ENCODE peak calls at places on chromosomes 2 and 18, in eight cellular contexts. One of them, this sample, is unnamed.

GRCh38 chr2:174681983-174682577 is 82.2 kb downstream of the CHRNA1 start:
- DNase-seq in endothelial cell of umbilical vein: peak; percentile 55
- DNase-seq in Peyer's patch: peak; percentile 62
- DNase-seq in mucosa of descending colon: peak; percentile 61
- DNase-seq in uterus: peak; percentile 42
- DNase-seq in GM23248: peak; percentile 76
- DNase-seq in right lobe of liver: peak; percentile 68
- DNase-seq in ovary: peak; percentile 40
- DNase-seq in this sample: peak; percentile 86

GRCh38 chr18:76621184-76621583 is 126.1 kb upstream of the ZNF516 start:
- DNase-seq in uterus: peak; percentile 54
- DNase-seq in Peyer's patch: no peak
- DNase-seq in mucosa of descending colon: no peak
- DNase-seq in endothelial cell of umbilical vein: no peak
- DNase-seq in right lobe of liver: no peak
- DNase-seq in ovary: no peak
- DNase-seq in GM23248: peak; percentile 66
- DNase-seq in this sample: no peak

GRCh38 chr2:130263606-130264005 is 65.4 kb upstream of the TUBA3E start:
- DNase-seq in Peyer's patch: no peak
- DNase-seq in ovary: no peak
- DNase-seq in GM23248: no peak
- DNase-seq in mucosa of descending colon: no peak
- DNase-seq in endothelial cell of umbilical vein: no peak
- DNase-seq in uterus: no peak
- DNase-seq in right lobe of liver: peak; percentile 45
- DNase-seq in this sample: peak; percentile 28

GRCh38 chr2:239211391-239212094 is 189.3 kb downstream of the HDAC4 start:
- DNase-seq in uterus: no peak
- DNase-seq in ovary: no peak
- DNase-seq in GM23248: peak; percentile 11
- DNase-seq in endothelial cell of umbilical vein: no peak
- DNase-seq in right lobe of liver: no peak
- DNase-seq in mucosa of descending colon: no peak
- DNase-seq in Peyer's patch: no peak
- DNase-seq in this sample: no peak

GRCh38 chr18:32907656-32908441 is 135.0 kb upstream of the KLHL14 start:
- DNase-seq in mucosa of descending colon: no peak
- DNase-seq in Peyer's patch: no peak
- DNase-seq in right lobe of liver: no peak
- DNase-seq in GM23248: no peak
- DNase-seq in endothelial cell of umbilical vein: no peak
- DNase-seq in uterus: no peak
- DNase-seq in ovary: no peak
- DNase-seq in this sample: no peak

GRCh38 chr2:46481541-46482193 is 2.3 kb downstream of the TMEM247 start:
- DNase-seq in ovary: no peak
- DNase-seq in mucosa of descending colon: no peak
- DNase-seq in GM23248: peak; percentile 81
- DNase-seq in endothelial cell of umbilical vein: peak; percentile 91
- DNase-seq in right lobe of liver: no peak
- DNase-seq in uterus: no peak
- DNase-seq in Peyer's patch: no peak
- DNase-seq in this sample: no peak

GRCh38 chr2:168912466-168913170 is 11.5 kb downstream of the G6PC2 start:
- DNase-seq in right lobe of liver: peak; percentile 71
- DNase-seq in endothelial cell of umbilical vein: peak; percentile 22
- DNase-seq in ovary: peak; percentile 27
- DNase-seq in Peyer's patch: no peak
- DNase-seq in GM23248: peak; percentile 56
- DNase-seq in uterus: no peak
- DNase-seq in mucosa of descending colon: peak; percentile 34
- DNase-seq in this sample: peak; percentile 70

GRCh38 chr2:178404380-178404767 is 46.6 kb downstream of the PRKRA start:
- DNase-seq in right lobe of liver: no peak
- DNase-seq in Peyer's patch: no peak
- DNase-seq in ovary: no peak
- DNase-seq in endothelial cell of umbilical vein: peak; percentile 92
- DNase-seq in uterus: no peak
- DNase-seq in GM23248: peak; percentile 86
- DNase-seq in mucosa of descending colon: peak; percentile 40
- DNase-seq in this sample: no peak

GRCh38 chr2:17976871-17977746 is 98.6 kb downstream of the KCNS3 start:
- DNase-seq in endothelial cell of umbilical vein: no peak
- DNase-seq in right lobe of liver: no peak
- DNase-seq in mucosa of descending colon: no peak
- DNase-seq in ovary: no peak
- DNase-seq in uterus: peak; percentile 31
- DNase-seq in Peyer's patch: no peak
- DNase-seq in GM23248: peak; percentile 97
- DNase-seq in this sample: no peak

GRCh38 chr2:14628906-14629305 is 3.6 kb upstream of the LRATD1 start:
- DNase-seq in mucosa of descending colon: peak; percentile 70
- DNase-seq in ovary: no peak
- DNase-seq in uterus: no peak
- DNase-seq in Peyer's patch: peak; percentile 83
- DNase-seq in GM23248: no peak
- DNase-seq in endothelial cell of umbilical vein: no peak
- DNase-seq in right lobe of liver: no peak
- DNase-seq in this sample: no peak

GRCh38 chr2:207504513-207505171 is 25.1 kb upstream of the CREB1 start:
- DNase-seq in uterus: peak; percentile 19
- DNase-seq in right lobe of liver: no peak
- DNase-seq in ovary: no peak
- DNase-seq in endothelial cell of umbilical vein: no peak
- DNase-seq in mucosa of descending colon: no peak
- DNase-seq in GM23248: peak; percentile 78
- DNase-seq in Peyer's patch: no peak
- DNase-seq in this sample: peak; percentile 32

GRCh38 chr2:23385351-23385747 is 370 bp downstream of the KLHL29 start:
- DNase-seq in mucosa of descending colon: peak; percentile 61
- DNase-seq in ovary: peak; percentile 31
- DNase-seq in GM23248: peak; percentile 80
- DNase-seq in endothelial cell of umbilical vein: peak; percentile 37
- DNase-seq in uterus: peak; percentile 31
- DNase-seq in Peyer's patch: no peak
- DNase-seq in right lobe of liver: no peak
- DNase-seq in this sample: peak; percentile 86

GRCh38 chr2:132550285-132550684 is 119.7 kb downstream of the LYPD1 start:
- DNase-seq in right lobe of liver: no peak
- DNase-seq in uterus: no peak
- DNase-seq in Peyer's patch: no peak
- DNase-seq in GM23248: no peak
- DNase-seq in endothelial cell of umbilical vein: no peak
- DNase-seq in ovary: no peak
- DNase-seq in mucosa of descending colon: no peak
- DNase-seq in this sample: no peak

GRCh38 chr2:163191372-163191771 is 352.8 kb upstream of the KCNH7 start:
- DNase-seq in uterus: no peak
- DNase-seq in endothelial cell of umbilical vein: peak; percentile 64
- DNase-seq in Peyer's patch: peak; percentile 46
- DNase-seq in GM23248: peak; percentile 71
- DNase-seq in right lobe of liver: no peak
- DNase-seq in mucosa of descending colon: no peak
- DNase-seq in ovary: no peak
- DNase-seq in this sample: peak; percentile 19

GRCh38 chr18:77103991-77104521 is 28.5 kb downstream of the MBP start:
- DNase-seq in endothelial cell of umbilical vein: peak; percentile 46
- DNase-seq in mucosa of descending colon: no peak
- DNase-seq in right lobe of liver: no peak
- DNase-seq in uterus: no peak
- DNase-seq in ovary: no peak
- DNase-seq in GM23248: peak; percentile 26
- DNase-seq in Peyer's patch: peak; percentile 72
- DNase-seq in this sample: no peak

GRCh38 chr2:146123256-146123655 is 1603.3 kb upstream of the ZEB2 start:
- DNase-seq in mucosa of descending colon: no peak
- DNase-seq in Peyer's patch: no peak
- DNase-seq in ovary: no peak
- DNase-seq in right lobe of liver: no peak
- DNase-seq in endothelial cell of umbilical vein: no peak
- DNase-seq in uterus: no peak
- DNase-seq in GM23248: no peak
- DNase-seq in this sample: no peak

GRCh38 chr2:19301706-19302105 is 56.7 kb downstream of the OSR1 start:
- DNase-seq in endothelial cell of umbilical vein: no peak
- DNase-seq in mucosa of descending colon: no peak
- DNase-seq in GM23248: no peak
- DNase-seq in right lobe of liver: no peak
- DNase-seq in ovary: no peak
- DNase-seq in Peyer's patch: no peak
- DNase-seq in uterus: no peak
- DNase-seq in this sample: no peak

GRCh38 chr2:201930831-201931230 is 102.8 kb upstream of the FZD7 start:
- DNase-seq in right lobe of liver: no peak
- DNase-seq in ovary: no peak
- DNase-seq in GM23248: no peak
- DNase-seq in Peyer's patch: no peak
- DNase-seq in mucosa of descending colon: no peak
- DNase-seq in endothelial cell of umbilical vein: no peak
- DNase-seq in uterus: no peak
- DNase-seq in this sample: no peak

DNA sequence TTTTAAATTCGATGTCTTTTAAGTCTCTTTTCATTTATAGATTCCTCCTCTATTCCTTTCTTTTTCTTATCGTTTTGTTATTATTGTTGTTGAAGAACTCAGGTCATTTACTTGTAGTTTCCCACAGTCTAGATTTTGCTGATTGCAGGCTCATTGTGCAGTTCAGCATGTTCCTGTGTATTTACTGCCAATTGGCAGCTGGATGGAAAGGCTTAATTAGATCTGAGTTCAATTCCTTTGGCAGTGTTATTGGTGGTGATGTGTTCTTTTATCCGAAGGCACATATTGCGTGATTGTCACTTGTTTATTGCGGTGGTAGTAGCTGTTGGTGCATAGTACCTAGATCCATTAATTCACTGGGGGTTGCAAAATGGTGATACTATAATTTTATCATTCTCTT is 180.7 kb downstream of the BABAM2 start:
- DNase-seq in uterus: no peak
- DNase-seq in Peyer's patch: no peak
- DNase-seq in endothelial cell of umbilical vein: no peak
- DNase-seq in ovary: no peak
- DNase-seq in mucosa of descending colon: no peak
- DNase-seq in GM23248: no peak
- DNase-seq in right lobe of liver: no peak
- DNase-seq in this sample: no peak
- H3K36me3 ChIP-seq in uterus: no peaks in the 10 kb centered on the region
- H3K36me3 ChIP-seq in Peyer's patch: no peaks in the 10 kb centered on the region
- H3K36me3 ChIP-seq in endothelial cell of umbilical vein: no peaks in the 10 kb centered on the region
- H3K36me3 ChIP-seq in ovary: no peaks in the 10 kb centered on the region
- H3K36me3 ChIP-seq in mucosa of descending colon: peaks cover 5% of the 10 kb centered on the region
- H3K36me3 ChIP-seq in GM23248: no peaks in the 10 kb centered on the region
- H3K36me3 ChIP-seq in right lobe of liver: no peaks in the 10 kb centered on the region
- H3K36me3 ChIP-seq in this sample: no peaks in the 10 kb centered on the region

GRCh38 chr18:62384610-62385097 is 59.5 kb downstream of the TNFRSF11A start:
- DNase-seq in mucosa of descending colon: no peak
- DNase-seq in right lobe of liver: no peak
- DNase-seq in ovary: no peak
- DNase-seq in endothelial cell of umbilical vein: no peak
- DNase-seq in uterus: no peak
- DNase-seq in Peyer's patch: no peak
- DNase-seq in GM23248: no peak
- DNase-seq in this sample: peak; percentile 69
- H3K4me3 ChIP-seq in mucosa of descending colon: no peak overlapping the region
- H3K4me3 ChIP-seq in right lobe of liver: peak overlapping the region; percentile 16
- H3K4me3 ChIP-seq in ovary: no peak overlapping the region
- H3K4me3 ChIP-seq in endothelial cell of umbilical vein: no peak overlapping the region
- H3K4me3 ChIP-seq in uterus: no peak overlapping the region
- H3K4me3 ChIP-seq in Peyer's patch: no peak overlapping the region
- H3K4me3 ChIP-seq in GM23248: no peak overlapping the region
- H3K4me3 ChIP-seq in this sample: peak overlapping the region; percentile 51

GRCh38 chr2:119769645-119770044 is 9.9 kb downstream of the PTPN4 start:
- DNase-seq in Peyer's patch: no peak
- DNase-seq in GM23248: no peak
- DNase-seq in right lobe of liver: no peak
- DNase-seq in mucosa of descending colon: no peak
- DNase-seq in endothelial cell of umbilical vein: no peak
- DNase-seq in ovary: no peak
- DNase-seq in uterus: no peak
- DNase-seq in this sample: no peak
- H3K36me3 ChIP-seq in Peyer's patch: no peaks in the 10 kb centered on the region
- H3K36me3 ChIP-seq in GM23248: no peaks in the 10 kb centered on the region
- H3K36me3 ChIP-seq in right lobe of liver: no peaks in the 10 kb centered on the region
- H3K36me3 ChIP-seq in mucosa of descending colon: no peaks in the 10 kb centered on the region
- H3K36me3 ChIP-seq in endothelial cell of umbilical vein: no peaks in the 10 kb centered on the region
- H3K36me3 ChIP-seq in ovary: no peaks in the 10 kb centered on the region
- H3K36me3 ChIP-seq in uterus: no peaks in the 10 kb centered on the region
- H3K36me3 ChIP-seq in this sample: no peaks in the 10 kb centered on the region

GRCh38 chr2:241703128-241703604 is 1.3 kb downstream of the ING5 start:
- DNase-seq in endothelial cell of umbilical vein: peak; percentile 10
- DNase-seq in ovary: no peak
- DNase-seq in mucosa of descending colon: no peak
- DNase-seq in right lobe of liver: no peak
- DNase-seq in GM23248: peak; percentile 56
- DNase-seq in Peyer's patch: no peak
- DNase-seq in uterus: no peak
- DNase-seq in this sample: no peak
- H3K4me3 ChIP-seq in endothelial cell of umbilical vein: peak overlapping the region; percentile 64
- H3K4me3 ChIP-seq in ovary: peak overlapping the region; percentile 77
- H3K4me3 ChIP-seq in mucosa of descending colon: no peak overlapping the region
- H3K4me3 ChIP-seq in right lobe of liver: peak overlapping the region; percentile 95
- H3K4me3 ChIP-seq in GM23248: peak overlapping the region; percentile 88
- H3K4me3 ChIP-seq in Peyer's patch: peak overlapping the region; percentile 65
- H3K4me3 ChIP-seq in uterus: peak overlapping the region; percentile 80
- H3K4me3 ChIP-seq in this sample: peak overlapping the region; percentile 61

GRCh38 chr2:215362562-215362904 is 50.7 kb downstream of the ATIC start:
- DNase-seq in Peyer's patch: no peak
- DNase-seq in ovary: no peak
- DNase-seq in uterus: no peak
- DNase-seq in GM23248: peak; percentile 39
- DNase-seq in right lobe of liver: no peak
- DNase-seq in mucosa of descending colon: no peak
- DNase-seq in endothelial cell of umbilical vein: no peak
- DNase-seq in this sample: no peak
- H3K36me3 ChIP-seq in Peyer's patch: no peaks in the 10 kb centered on the region
- H3K36me3 ChIP-seq in ovary: no peaks in the 10 kb centered on the region
- H3K36me3 ChIP-seq in uterus: no peaks in the 10 kb centered on the region
- H3K36me3 ChIP-seq in GM23248: peaks cover 83% of the 10 kb centered on the region
- H3K36me3 ChIP-seq in right lobe of liver: peaks cover 70% of the 10 kb centered on the region
- H3K36me3 ChIP-seq in mucosa of descending colon: no peaks in the 10 kb centered on the region
- H3K36me3 ChIP-seq in endothelial cell of umbilical vein: peaks cover 44% of the 10 kb centered on the region
- H3K36me3 ChIP-seq in this sample: peaks cover 8% of the 10 kb centered on the region

This sample was measured in H7.